ENCODE peak calls at places on chromosomes 16 and 17, in eight cellular contexts. X, N, U, M, F, D, K and Z are unnamed samples.
A peak's percentile ranks its signal among the peaks of the same experiment; 100 is the strongest.

GRCh38 chr16:81526935-81527334 is 82.3 kb downstream of the CMIP start:
- DNase-seq in N (peak; percentile 44), U (no peak), X (no peak), F (peak; percentile 83), D (no peak), K (peak; percentile 70), M (peak; percentile 88), Z (peak; percentile 99)

GRCh38 chr16:340370-341091 is 12.0 kb downstream of the AXIN1 start:
- DNase-seq in F (no peak), M (no peak), X (no peak), K (no peak), N (no peak), U (no peak), D (no peak), Z (no peak)

GRCh38 chr16:28139530-28139929 is 72.2 kb downstream of the XPO6 start:
- DNase-seq in N (no peak), F (no peak), K (no peak), X (no peak), U (no peak), D (no peak), M (no peak), Z (no peak)

GRCh38 chr16:49350265-49351103 is 23.1 kb upstream of the C16orf78 start:
- DNase-seq in F (peak; percentile 37), K (peak; percentile 56), N (peak; percentile 57), M (no peak), U (peak; percentile 65), D (peak; percentile 77), X (peak; percentile 67), Z (peak; percentile 6)

GRCh38 chr17:70187383-70187782 is 18.1 kb downstream of the KCNJ2 start:
- DNase-seq in M (no peak), F (no peak), U (no peak), X (peak; percentile 54), N (no peak), K (no peak), D (no peak), Z (peak; percentile 79)

GRCh38 chr16:74727903-74728302 is 27.2 kb upstream of the MLKL start:
- DNase-seq in X (no peak), U (no peak), D (no peak), M (no peak), K (no peak), N (no peak), F (no peak), Z (no peak)

GRCh38 chr17:57911834-57912673 is 43.2 kb downstream of the CUEDC1 start:
- DNase-seq in U (peak; percentile 97), D (peak; percentile 89), K (peak; percentile 87), M (peak; percentile 96), F (peak; percentile 96), N (peak; percentile 94), X (peak; percentile 95), Z (no peak)

GRCh38 chr17:61492759-61493526 is 40.7 kb downstream of the TBX4 start:
- DNase-seq in K (no peak), X (no peak), U (no peak), D (no peak), F (no peak), M (no peak), N (no peak), Z (no peak)

GRCh38 chr16:75550211-75550662 is 5.8 kb downstream of the TMEM231 start:
- DNase-seq in K (peak; percentile 90), M (peak; percentile 74), U (peak; percentile 31), F (peak; percentile 20), X (peak; percentile 33), N (peak; percentile 76), D (no peak), Z (peak; percentile 38)

GRCh38 chr17:34051046-34051445 is 204.0 kb upstream of the CCL2 start:
- DNase-seq in U (no peak), D (no peak), N (no peak), X (no peak), M (no peak), K (no peak), F (no peak), Z (no peak)

GRCh38 chr17:31581022-31581483 is 189.6 kb downstream of the RAB11FIP4 start:
- DNase-seq in X (peak; percentile 85), U (peak; percentile 90), M (peak; percentile 81), F (peak; percentile 85), K (no peak), N (peak; percentile 82), D (peak; percentile 88), Z (no peak)

GRCh38 chr17:34517406-34517805 is 62.0 kb upstream of the TMEM132E start:
- DNase-seq in N (no peak), X (no peak), U (no peak), M (no peak), K (no peak), F (no peak), D (no peak), Z (no peak)

GRCh38 chr17:77208217-77208808 is 67.5 kb downstream of the SEC14L1 start:
- DNase-seq in X (no peak), U (peak; percentile 73), F (peak; percentile 36), D (no peak), K (no peak), M (no peak), N (peak; percentile 61), Z (no peak)

GRCh38 chr17:77209330-77209748 is 68.6 kb downstream of the SEC14L1 start:
- DNase-seq in K (no peak), F (no peak), N (no peak), M (no peak), D (peak; percentile 27), U (peak; percentile 73), X (no peak), Z (no peak)

GRCh38 chr17:77210331-77210730 is 69.6 kb downstream of the SEC14L1 start:
- DNase-seq in K (no peak), N (no peak), M (no peak), D (no peak), X (no peak), F (no peak), U (no peak), Z (peak; percentile 38)

GRCh38 chr17:77207689-77208216 is 67.0 kb downstream of the SEC14L1 start:
- DNase-seq in D (peak; percentile 21), M (no peak), F (no peak), U (no peak), X (no peak), K (no peak), N (no peak), Z (no peak)

DNA sequence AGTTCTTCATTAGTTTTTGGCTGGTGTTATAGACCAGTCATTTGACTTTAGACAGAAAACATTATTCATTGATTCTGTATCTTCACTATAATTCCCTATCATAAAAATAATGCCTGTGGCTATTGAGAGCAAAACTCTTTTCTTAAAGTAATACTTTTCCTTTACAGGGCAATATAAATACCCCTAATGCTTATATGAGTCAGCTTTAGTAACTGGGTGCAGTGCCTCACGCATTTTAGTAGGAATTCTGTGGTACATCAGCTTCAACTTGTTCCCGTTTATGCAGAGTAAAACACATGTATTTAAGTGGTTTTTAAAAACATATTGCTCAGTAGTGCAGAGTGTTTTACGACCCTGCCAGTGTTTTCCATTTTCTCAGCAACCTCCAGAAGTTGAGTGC is 68.1 kb downstream of the SEC14L1 start:
- DNase-seq in F (no peak), X (no peak), U (no peak), K (no peak), N (no peak), M (no peak), D (no peak), Z (no peak)
- H3K4me1 ChIP-seq in F (peaks cover 6% of the 10 kb centered on the region), X (no peaks in the 10 kb centered on the region), U (peaks cover 29% of the 10 kb centered on the region), K (no peaks in the 10 kb centered on the region), N (peaks cover 64% of the 10 kb centered on the region), M (no peaks in the 10 kb centered on the region), D (peaks cover 27% of the 10 kb centered on the region), Z (no peaks in the 10 kb centered on the region)

GRCh38 chr17:75125984-75126383 is 5.6 kb downstream of the NT5C start:
- DNase-seq in X (no peak), F (no peak), N (no peak), M (no peak), D (no peak), U (no peak), K (no peak), Z (no peak)

GRCh38 chr17:75124819-75125162 is 6.8 kb downstream of the NT5C start:
- DNase-seq in F (no peak), U (no peak), N (no peak), D (no peak), M (no peak), X (no peak), K (no peak), Z (no peak)

GRCh38 chr17:75126954-75127353 is 4.6 kb downstream of the NT5C start:
- DNase-seq in K (no peak), M (no peak), N (no peak), D (no peak), F (no peak), X (no peak), U (no peak), Z (no peak)

GRCh38 chr17:75128694-75129505 is 2.6 kb downstream of the NT5C start:
- DNase-seq in U (no peak), F (no peak), K (no peak), X (no peak), N (no peak), M (no peak), D (no peak), Z (no peak)

DNA sequence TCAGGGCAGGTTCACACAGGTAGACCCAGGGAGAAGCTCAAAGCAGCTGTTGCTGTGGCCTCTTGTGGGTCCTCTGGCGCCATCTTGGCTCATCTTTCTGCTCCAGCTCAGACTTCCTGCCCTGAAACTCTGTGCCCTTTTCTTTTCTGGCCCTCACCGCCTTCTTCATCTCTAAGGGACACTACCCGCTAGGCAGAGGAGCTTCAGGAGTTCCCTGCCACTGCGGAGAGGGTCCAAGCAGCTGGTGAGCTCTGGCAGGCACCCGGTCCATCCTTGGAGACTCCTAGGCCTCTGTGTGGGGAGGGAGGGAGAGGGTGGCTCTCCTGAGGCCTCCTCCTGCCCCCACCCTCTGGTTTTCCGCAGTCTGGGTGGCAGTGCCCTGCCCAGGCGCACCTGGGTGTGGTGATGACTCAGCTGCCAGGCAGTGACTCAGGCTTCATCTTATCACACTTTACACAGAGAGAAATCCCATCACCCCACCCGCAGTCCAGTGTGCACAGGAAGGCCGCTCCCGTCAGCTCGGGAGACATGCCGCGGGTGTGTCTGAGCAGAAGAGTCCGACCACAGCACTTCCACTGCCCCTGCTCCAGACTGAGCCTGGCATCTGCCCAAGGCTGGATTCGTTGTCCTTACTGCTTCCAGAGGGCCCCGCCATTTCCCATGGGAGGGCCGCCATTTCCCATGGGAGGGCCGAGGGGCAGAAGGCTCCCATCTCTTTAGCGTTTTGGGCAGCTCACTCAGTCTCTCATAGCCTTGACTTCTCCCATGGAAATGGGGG is 7.3 kb downstream of the NT5C start:
- DNase-seq in N (no peak), U (peak; percentile 88), M (no peak), F (peak; percentile 34), K (peak; percentile 99), X (peak; percentile 100), D (peak; percentile 74), Z (peak; percentile 97)
- H3K27ac ChIP-seq in N (peak overlapping the region; percentile 41), U (peak overlapping the region; percentile 87), M (no peak overlapping the region), F (no peak overlapping the region), K (peak overlapping the region; percentile 96), X (peak overlapping the region; percentile 94), D (peak overlapping the region; percentile 72), Z (peak overlapping the region; percentile 95)

GRCh38 chr17:42411321-42411820 is 11.7 kb downstream of the CAVIN1 start:
- DNase-seq in F (no peak), U (no peak), N (no peak), X (no peak), D (no peak), M (peak; percentile 77), K (no peak), Z (no peak)
- H3K4me1 ChIP-seq in F (peaks cover 21% of the 10 kb centered on the region), U (peaks cover 95% of the 10 kb centered on the region), N (peaks cover 97% of the 10 kb centered on the region), X (no peaks in the 10 kb centered on the region), D (peaks cover 76% of the 10 kb centered on the region), M (peaks cover 32% of the 10 kb centered on the region), K (no peaks in the 10 kb centered on the region), Z (peaks cover 31% of the 10 kb centered on the region)

DNA sequence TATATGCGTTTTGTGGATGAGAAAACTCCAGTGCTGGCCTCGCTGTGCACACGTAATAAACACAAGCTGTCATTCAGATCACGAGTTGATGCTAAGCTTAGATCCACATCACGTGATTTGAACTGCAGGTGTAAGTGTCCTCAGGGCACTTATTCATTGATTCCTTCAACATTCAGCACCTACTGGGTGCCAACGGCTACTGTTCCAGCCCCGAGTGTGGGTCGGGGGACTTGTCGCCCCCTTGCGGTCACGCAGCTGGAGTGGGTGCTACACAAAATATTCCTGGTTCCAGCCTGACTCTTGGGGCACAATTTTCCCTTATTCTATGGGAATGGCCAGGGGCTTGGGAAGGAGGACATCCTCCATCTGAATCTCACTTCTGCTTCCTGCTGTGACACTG is 29.9 kb upstream of the GINS2 start:
- DNase-seq in N (no peak), M (no peak), K (peak; percentile 37), U (peak; percentile 34), F (no peak), D (no peak), X (peak; percentile 23), Z (peak; percentile 52)
- H3K27ac ChIP-seq in N (no peak overlapping the region), M (no peak overlapping the region), K (no peak overlapping the region), U (no peak overlapping the region), F (no peak overlapping the region), D (no peak overlapping the region), X (no peak overlapping the region), Z (no peak overlapping the region)